ENCODE peak calls at places on chromosomes 5 and 9, in eight cellular contexts. X is progenitor cell of endocrine pancreas, A is endodermal cell, T is GM12865, H is neural progenitor cell, O is coronary artery, I is fibroblast of the aortic adventitia, M is tibial nerve. R is an unnamed sample.

GRCh38 chr9:134568116-134568515 is 73.5 kb upstream of the COL5A1 start:
- DNase-seq in X (no peak), A (peak), T (no peak), H (no peak), O (peak), I (no peak), M (no peak), R (peak)

GRCh38 chr9:76115396-76115795 is 224.9 kb downstream of the PCSK5 start:
- DNase-seq in X (no peak), A (no peak), T (no peak), H (no peak), O (no peak), I (peak), M (no peak), R (no peak)

GRCh38 chr9:82129708-82130107 is 141.1 kb downstream of the SPATA31D1 start:
- DNase-seq in X (no peak), A (no peak), T (no peak), H (no peak), O (no peak), I (peak), M (no peak), R (no peak)

GRCh38 chr9:132216861-132217655 is 55.2 kb downstream of the NTNG2 start:
- DNase-seq in X (no peak), A (no peak), T (no peak), H (no peak), O (no peak), I (no peak), M (no peak), R (no peak)

GRCh38 chr5:157602505-157602904 is 26.9 kb upstream of the ADAM19 start:
- DNase-seq in X (no peak), A (no peak), T (peak), H (no peak), O (no peak), I (peak), M (no peak), R (no peak)

GRCh38 chr9:78213696-78214095 is 22.2 kb upstream of the CEP78 start:
- DNase-seq in X (no peak), A (no peak), T (peak), H (peak), O (no peak), I (peak), M (no peak), R (no peak)

GRCh38 chr9:92745881-92746280 is 18.8 kb downstream of the BICD2 start:
- DNase-seq in X (no peak), A (no peak), T (no peak), H (no peak), O (peak), I (no peak), M (no peak), R (no peak)

GRCh38 chr5:157198277-157199058 is 17.8 kb downstream of the ITK start:
- DNase-seq in X (no peak), A (no peak), T (no peak), H (no peak), O (no peak), I (no peak), M (no peak), R (no peak)

GRCh38 chr9:126025973-126026372 is 278.8 kb downstream of the PBX3 start:
- DNase-seq in X (no peak), A (no peak), T (no peak), H (no peak), O (no peak), I (no peak), M (no peak), R (peak)

GRCh38 chr9:123251324-123251723 is 17.1 kb downstream of the STRBP start:
- DNase-seq in X (no peak), A (no peak), T (no peak), H (no peak), O (no peak), I (no peak), M (no peak), R (no peak)

GRCh38 chr9:94824913-94825619 is 98.6 kb downstream of the AOPEP start:
- DNase-seq in X (no peak), A (peak), T (no peak), H (peak), O (no peak), I (no peak), M (no peak), R (no peak)

GRCh38 chr9:94824401-94824800 is 97.9 kb downstream of the AOPEP start:
- DNase-seq in X (no peak), A (peak), T (no peak), H (no peak), O (no peak), I (no peak), M (no peak), R (no peak)

GRCh38 chr9:94825620-94825958 is 99.1 kb downstream of the AOPEP start:
- DNase-seq in X (no peak), A (no peak), T (no peak), H (no peak), O (no peak), I (no peak), M (no peak), R (no peak)

GRCh38 chr9:94826044-94826443 is 99.5 kb downstream of the AOPEP start:
- DNase-seq in X (no peak), A (peak), T (no peak), H (no peak), O (no peak), I (no peak), M (no peak), R (no peak)

DNA sequence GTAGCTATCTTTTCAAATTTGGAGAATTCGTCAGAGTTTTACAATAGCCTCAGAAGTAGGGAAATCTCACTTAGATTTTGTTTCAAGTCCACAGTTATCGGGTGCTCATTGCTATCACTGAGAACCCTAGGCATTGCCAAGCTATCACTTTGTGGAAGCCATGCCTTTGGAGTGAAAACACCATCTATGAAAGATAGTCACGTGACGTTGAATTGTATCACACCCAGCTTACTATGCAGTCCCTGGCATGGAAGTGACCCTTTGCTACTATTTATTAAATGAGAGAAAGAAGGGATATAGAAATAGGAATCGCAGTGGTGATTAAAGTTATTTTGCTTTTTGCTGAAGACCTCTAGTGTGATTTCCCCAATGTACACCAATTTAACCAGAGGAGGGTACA is 97.2 kb downstream of the AOPEP start:
- DNase-seq in X (no peak), A (no peak), T (no peak), H (no peak), O (no peak), I (no peak), M (no peak), R (no peak)
- TF ChIP-seq CTCF in X (no peak), A (no peak), T (no peak), H (no peak), O (no peak), I (no peak), M (no peak), R (no peak)

GRCh38 chr5:142145106-142145900 is 36.7 kb downstream of the NDFIP1 start:
- DNase-seq in X (peak), A (peak), T (peak), H (peak), O (no peak), I (peak), M (peak), R (no peak)
- TF ChIP-seq CTCF in X (peak), A (peak), T (peak), H (peak), O (peak), I (peak), M (peak), R (peak)

GRCh38 chr9:5853005-5853404 is 20.1 kb upstream of the ERMP1 start:
- DNase-seq in X (no peak), A (no peak), T (no peak), H (no peak), O (no peak), I (no peak), M (no peak), R (no peak)
- TF ChIP-seq CTCF in X (no peak), A (no peak), T (no peak), H (no peak), O (no peak), I (no peak), M (no peak), R (no peak)

GRCh38 chr9:12464368-12464767 is 228.8 kb upstream of the TYRP1 start:
- DNase-seq in X (no peak), A (no peak), T (no peak), H (no peak), O (no peak), I (no peak), M (no peak), R (no peak)

GRCh38 chr9:12462861-12463260 is 230.3 kb upstream of the TYRP1 start:
- DNase-seq in X (no peak), A (no peak), T (no peak), H (no peak), O (no peak), I (no peak), M (no peak), R (no peak)

GRCh38 chr9:12461759-12462158 is 231.4 kb upstream of the TYRP1 start:
- DNase-seq in X (no peak), A (no peak), T (no peak), H (no peak), O (no peak), I (no peak), M (no peak), R (no peak)

GRCh38 chr9:12463641-12464040 is 229.5 kb upstream of the TYRP1 start:
- DNase-seq in X (no peak), A (no peak), T (no peak), H (peak), O (no peak), I (no peak), M (no peak), R (no peak)

DNA sequence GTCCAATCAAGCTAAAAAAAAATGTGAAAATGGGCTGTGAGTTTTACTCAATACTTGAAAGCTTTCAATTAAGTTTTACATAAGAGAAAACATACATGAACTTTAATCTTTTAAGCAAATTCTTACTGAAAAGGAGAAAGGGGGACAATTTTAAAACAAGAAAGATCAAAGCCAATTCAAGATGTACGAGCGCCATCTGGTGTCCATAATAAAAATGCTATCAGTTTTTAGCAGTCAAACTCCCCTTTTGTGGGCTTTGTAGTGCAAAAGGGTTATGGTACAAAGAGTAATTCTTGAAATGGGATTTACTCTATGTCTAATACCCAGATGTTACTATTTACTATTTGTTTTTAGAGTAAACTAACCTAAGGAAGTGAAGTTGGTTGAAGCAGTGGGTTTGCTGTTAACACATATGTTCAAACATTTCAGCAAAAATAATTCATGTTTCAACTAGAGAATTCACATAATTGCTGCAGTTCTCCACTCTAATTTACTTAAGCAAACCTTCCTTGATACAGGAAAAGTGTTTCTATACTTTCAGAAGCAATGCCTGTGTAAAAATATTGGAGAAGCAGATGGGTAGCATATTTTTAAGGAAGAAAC is 228.2 kb upstream of the TYRP1 start:
- DNase-seq in X (no peak), A (no peak), T (peak), H (peak), O (no peak), I (peak), M (no peak), R (no peak)
- TF ChIP-seq CTCF in X (peak), A (peak), T (peak), H (peak), O (peak), I (peak), M (peak), R (peak)

GRCh38 chr9:118829334-118829733 is 539.9 kb downstream of the BRINP1 start:
- DNase-seq in X (no peak), A (no peak), T (no peak), H (peak), O (no peak), I (no peak), M (no peak), R (no peak)
- TF ChIP-seq CTCF in X (peak), A (peak), T (no peak), H (peak), O (no peak), I (no peak), M (no peak), R (peak)

R was measured in chondrocyte.